ENCODE peak calls at places on chromosomes 11 and 22, in seven cellular contexts. Z is IMR-90, N is heart left ventricle, F is activated T-cell treated with anti-CD3 and anti-CD28 coated beads for 1 hour, I is NCI-H1417, C is ovary, X is ecto neural progenitor cell. A is an unnamed sample.

GRCh38 chr11:74952752-74953151 is 3.7 kb downstream of the SPCS2 start:
- DNase-seq in Z (no peak), N (no peak), F (no peak), I (no peak), C (no peak), X (no peak), A (no peak)

GRCh38 chr22:33539902-33540751 is 380.1 kb downstream of the LARGE1 start:
- DNase-seq in Z (peak), N (peak), F (no peak), I (no peak), C (peak), X (no peak), A (no peak)

GRCh38 chr11:76808158-76808557 is 25.0 kb downstream of the TSKU start:
- DNase-seq in Z (no peak), N (peak), F (no peak), I (no peak), C (no peak), X (no peak), A (no peak)

GRCh38 chr11:103317118-103317517 is 207.9 kb downstream of the DYNC2H1 start:
- DNase-seq in Z (peak), N (no peak), F (no peak), I (no peak), C (no peak), X (no peak), A (peak)

GRCh38 chr11:64048042-64048854 is 12.5 kb downstream of the FLRT1 start:
- DNase-seq in Z (no peak), N (no peak), F (no peak), I (no peak), C (no peak), X (peak), A (no peak)

GRCh38 chr22:41822289-41823057 is 10.4 kb upstream of the SREBF2 start:
- DNase-seq in Z (peak), N (no peak), F (no peak), I (no peak), C (no peak), X (no peak), A (peak)

GRCh38 chr11:12518606-12519385 is 141.4 kb downstream of the PARVA start:
- DNase-seq in Z (no peak), N (no peak), F (no peak), I (no peak), C (no peak), X (no peak), A (no peak)

GRCh38 chr11:77752518-77752917 is 68.0 kb downstream of the RSF1 start:
- DNase-seq in Z (peak), N (peak), F (no peak), I (no peak), C (peak), X (no peak), A (no peak)

GRCh38 chr11:133913761-133914160 is 43.0 kb downstream of the IGSF9B start:
- DNase-seq in Z (no peak), N (no peak), F (no peak), I (no peak), C (no peak), X (no peak), A (no peak)

GRCh38 chr11:70948855-70949551 is 303.4 kb downstream of the SHANK2 start:
- DNase-seq in Z (no peak), N (no peak), F (no peak), I (peak), C (no peak), X (no peak), A (no peak)

GRCh38 chr11:130524132-130524790 is 75.8 kb downstream of the ADAMTS15 start:
- DNase-seq in Z (no peak), N (no peak), F (no peak), I (no peak), C (no peak), X (no peak), A (no peak)

GRCh38 chr22:50247748-50248147 is 2.9 kb upstream of the TUBGCP6 start:
- DNase-seq in Z (peak), N (no peak), F (no peak), I (peak), C (peak), X (peak), A (peak)

GRCh38 chr11:2929511-2929879 is 275 bp upstream of the PHLDA2 start:
- DNase-seq in Z (peak), N (no peak), F (no peak), I (no peak), C (peak), X (no peak), A (peak)

GRCh38 chr11:65014146-65014960 is at the start of gene ARL2:
- DNase-seq in Z (no peak), N (no peak), F (peak), I (peak), C (no peak), X (no peak), A (peak)

GRCh38 chr11:43789700-43790443 is 90.8 kb upstream of the ALKBH3 start:
- DNase-seq in Z (peak), N (no peak), F (no peak), I (no peak), C (no peak), X (no peak), A (peak)

GRCh38 chr22:36235585-36235984 is 3.7 kb downstream of the APOL2 start:
- DNase-seq in Z (no peak), N (no peak), F (no peak), I (no peak), C (no peak), X (no peak), A (no peak)

GRCh38 chr22:26957176-26957575 is 299.8 kb downstream of the MIAT start:
- DNase-seq in Z (no peak), N (no peak), F (no peak), I (no peak), C (no peak), X (no peak), A (no peak)

GRCh38 chr22:40714514-40714966 is 35.3 kb downstream of the MCHR1 start:
- DNase-seq in Z (peak), N (no peak), F (no peak), I (peak), C (peak), X (peak), A (peak)

GRCh38 chr22:17964647-17965046 is 59.7 kb downstream of the MICAL3 start:
- DNase-seq in Z (no peak), N (no peak), F (no peak), I (no peak), C (no peak), X (no peak), A (no peak)

GRCh38 chr11:19933801-19934488 is 221.3 kb downstream of the NAV2 start:
- DNase-seq in Z (no peak), N (no peak), F (no peak), I (no peak), C (no peak), X (no peak), A (no peak)

GRCh38 chr11:95912902-95913560 is 10.9 kb downstream of the MTMR2 start:
- DNase-seq in Z (peak), N (no peak), F (no peak), I (no peak), C (no peak), X (no peak), A (peak)

GRCh38 chr22:19688301-19689290 is 25.7 kb upstream of the SEPTIN5 start:
- DNase-seq in Z (no peak), N (no peak), F (no peak), I (no peak), C (no peak), X (no peak), A (no peak)

GRCh38 chr11:131511794-131512193 is 141.4 kb downstream of the NTM start:
- DNase-seq in Z (no peak), N (no peak), F (no peak), I (peak), C (no peak), X (peak), A (no peak)

GRCh38 chr11:72598901-72599300 is 75.3 kb downstream of the PDE2A start:
- DNase-seq in Z (peak), N (peak), F (no peak), I (no peak), C (peak), X (peak), A (peak)

GRCh38 chr11:102495161-102496042 is 35.1 kb downstream of the MMP7 start:
- DNase-seq in Z (peak), N (peak), F (peak), I (peak), C (no peak), X (peak), A (peak)

GRCh38 chr11:3830741-3831140 is 10.0 kb downstream of the RHOG start:
- DNase-seq in Z (no peak), N (no peak), F (no peak), I (no peak), C (no peak), X (no peak), A (no peak)

GRCh38 chr11:108871152-108871551 is 206.3 kb downstream of the DDX10 start:
- DNase-seq in Z (peak), N (peak), F (no peak), I (peak), C (peak), X (no peak), A (peak)

GRCh38 chr22:49848690-49849160 is 4.9 kb upstream of the ZBED4 start:
- DNase-seq in Z (no peak), N (no peak), F (no peak), I (no peak), C (no peak), X (no peak), A (no peak)

GRCh38 chr11:123478352-123478986 is 48.4 kb downstream of the GRAMD1B start:
- DNase-seq in Z (peak), N (peak), F (no peak), I (peak), C (peak), X (peak), A (peak)

GRCh38 chr11:45857834-45858492 is 10.7 kb downstream of the CRY2 start:
- DNase-seq in Z (peak), N (peak), F (no peak), I (no peak), C (no peak), X (no peak), A (peak)

GRCh38 chr22:32836286-32836859 is 34.9 kb downstream of the TIMP3 start:
- DNase-seq in Z (peak), N (no peak), F (no peak), I (no peak), C (no peak), X (no peak), A (peak)

GRCh38 chr11:19161651-19162050 is 40.1 kb downstream of the CSRP3 start:
- DNase-seq in Z (no peak), N (no peak), F (no peak), I (no peak), C (no peak), X (no peak), A (no peak)

A was measured in fibroblast of pulmonary artery.